ENCODE peak calls at places on chromosomes 4 and X, in ten cellular contexts. Q is AG04450, U is GM12865, M is A549, Z is bronchial epithelial cell, F is AG10803, G is upper lobe of left lung, S is tibial artery, N is fibroblast of pulmonary artery, J is vagina. W is an unnamed sample.

GRCh38 chr4:25677943-25678342 is 22.3 kb downstream of the SLC34A2 start:
- DNase-seq in M (no peak), U (no peak), Z (no peak), G (no peak), F (no peak), N (no peak), Q (no peak), J (no peak), S (no peak), W (no peak)

GRCh38 chr4:53786632-53787031 is 195.3 kb upstream of the LNX1 start:
- DNase-seq in F (peak; percentile 93), U (no peak), Q (peak; percentile 92), G (no peak), M (no peak), N (peak; percentile 76), S (no peak), J (no peak), Z (no peak), W (no peak)

GRCh38 chr4:176340871-176341685 is 21.3 kb downstream of the SPCS3 start:
- DNase-seq in U (peak; percentile 61), Q (no peak), G (no peak), S (no peak), M (no peak), F (peak; percentile 50), N (peak; percentile 78), J (no peak), Z (peak; percentile 40), W (no peak)

GRCh38 chr4:101355246-101355645 is 7.9 kb upstream of the PPP3CA start:
- DNase-seq in U (peak; percentile 62), Q (no peak), M (no peak), S (no peak), G (no peak), J (no peak), N (no peak), Z (no peak), F (no peak), W (no peak)

GRCh38 chr4:28548549-28548948 is 1687.9 kb downstream of the STIM2 start:
- DNase-seq in J (no peak), U (no peak), N (no peak), Z (no peak), Q (no peak), G (no peak), S (no peak), F (no peak), M (no peak), W (no peak)

GRCh38 chrX:15873566-15873965 is 19.0 kb upstream of the AP1S2 start:
- DNase-seq in G (no peak), M (no peak), Z (no peak), Q (no peak), F (no peak), N (no peak), J (no peak), S (no peak), U (no peak), W (no peak)

GRCh38 chr4:103996637-103997036 is 276.9 kb upstream of the TACR3 start:
- DNase-seq in J (no peak), N (peak; percentile 72), S (no peak), Z (peak; percentile 97), U (peak; percentile 32), Q (no peak), G (peak; percentile 32), F (peak; percentile 30), M (peak; percentile 18), W (no peak)

GRCh38 chr4:38275331-38275821 is 315.2 kb downstream of the PTTG2 start:
- DNase-seq in J (no peak), U (no peak), S (no peak), F (no peak), G (peak; percentile 87), M (no peak), Q (no peak), N (no peak), Z (peak; percentile 93), W (no peak)

GRCh38 chrX:41384041-41384705 is 50.2 kb downstream of the DDX3X start:
- DNase-seq in S (peak; percentile 62), Q (peak; percentile 55), U (no peak), F (peak; percentile 71), N (peak; percentile 87), Z (peak; percentile 74), G (peak; percentile 90), J (no peak), M (no peak), W (peak; percentile 48)

GRCh38 chrX:17710836-17711235 is 26.5 kb upstream of the SCML1 start:
- DNase-seq in G (no peak), J (no peak), U (no peak), Z (no peak), S (no peak), M (no peak), Q (no peak), F (peak; percentile 56), N (no peak), W (no peak)

GRCh38 chrX:23908219-23909003 is 605 bp downstream of the CXorf58 start:
- DNase-seq in Z (no peak), J (no peak), G (no peak), S (no peak), N (no peak), Q (no peak), F (no peak), M (no peak), U (peak; percentile 27), W (no peak)
- TF ChIP-seq CTCF in Z (peak; percentile 15), J (no peak), G (peak; percentile 12), S (no peak), N (peak; percentile 30), Q (peak; percentile 39), F (peak; percentile 31), M (no peak), U (peak; percentile 22), W (peak; percentile 35)

GRCh38 chr4:67700874-67701850 is at the start of gene UBA6:
- DNase-seq in M (peak; percentile 81), Q (peak; percentile 92), J (peak; percentile 95), S (peak; percentile 96), U (peak; percentile 98), F (peak; percentile 96), Z (peak; percentile 92), G (peak; percentile 98), N (peak; percentile 96), W (peak; percentile 78)

GRCh38 chr4:67704843-67705242 is 3.9 kb upstream of the UBA6 start:
- DNase-seq in F (no peak), G (no peak), N (no peak), S (no peak), Z (no peak), M (no peak), U (no peak), Q (no peak), J (no peak), W (no peak)

GRCh38 chr4:67699603-67700002 is 1.4 kb downstream of the UBA6 start:
- DNase-seq in M (no peak), Q (no peak), N (no peak), J (no peak), S (no peak), F (no peak), U (no peak), G (no peak), Z (no peak), W (no peak)

GRCh38 chr4:67700119-67700873 is 659 bp downstream of the UBA6 start:
- DNase-seq in Z (peak; percentile 66), U (peak; percentile 54), M (no peak), S (no peak), G (no peak), J (peak; percentile 85), F (peak; percentile 24), Q (no peak), N (peak; percentile 17), W (no peak)

DNA sequence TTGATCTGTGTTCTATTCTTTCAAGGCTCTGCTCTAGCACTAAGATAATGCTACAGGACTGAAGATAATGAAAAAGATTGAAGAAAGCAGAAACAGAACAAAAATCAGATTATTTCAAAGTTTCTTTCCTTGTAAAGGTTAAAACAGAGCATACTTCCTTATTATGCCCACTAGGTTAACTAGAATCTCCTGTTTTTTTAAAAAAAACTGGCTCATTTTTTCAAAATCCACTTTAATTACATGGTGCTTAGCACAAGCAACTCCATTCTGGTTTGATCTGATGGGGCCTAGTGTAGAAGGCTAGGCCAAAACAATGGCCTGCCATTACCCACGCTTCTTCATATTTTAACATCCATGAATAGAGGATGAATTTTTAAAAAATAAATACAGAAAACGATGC is 1.2 kb upstream of the UBA6 start:
- DNase-seq in U (no peak), Q (no peak), M (no peak), F (no peak), G (no peak), Z (no peak), S (no peak), N (no peak), J (no peak), W (no peak)
- H3K4me3 ChIP-seq in U (peak overlapping the region; percentile 92), Q (peak overlapping the region; percentile 78), M (peak overlapping the region; percentile 71), F (no peak overlapping the region), G (no peak overlapping the region), Z (no peak overlapping the region), S (no peak overlapping the region), N (no peak overlapping the region), J (no peak overlapping the region), W (no peak overlapping the region)

DNA sequence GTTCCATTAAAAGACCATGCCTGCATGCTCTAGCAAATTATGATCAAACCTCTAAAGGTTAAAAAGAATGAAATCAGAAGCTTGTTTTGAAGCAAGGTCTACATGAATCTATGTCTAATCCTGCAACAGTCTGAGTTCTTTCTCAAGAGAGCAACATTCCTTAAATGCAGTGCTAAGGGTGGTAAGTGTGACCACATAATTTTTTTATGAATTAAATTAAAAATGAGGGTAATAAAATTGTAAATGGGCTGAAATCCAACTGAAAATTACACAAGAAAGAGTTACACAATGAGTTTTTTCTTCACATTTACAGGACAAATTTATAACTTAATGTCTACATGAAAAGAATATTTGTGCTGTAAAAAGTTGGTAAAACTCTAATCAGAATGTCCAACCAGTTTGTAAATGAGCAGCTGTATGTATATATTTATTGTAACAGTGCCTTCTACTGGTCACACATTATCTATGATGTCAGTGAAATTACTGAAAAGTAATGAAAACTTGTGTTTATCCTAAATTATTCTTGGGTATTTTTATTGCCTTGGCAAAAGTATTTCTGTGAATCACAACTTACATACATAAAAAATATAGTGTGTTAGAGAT is 336.3 kb upstream of the PITX2 start:
- DNase-seq in S (no peak), N (peak; percentile 13), M (no peak), G (no peak), Q (no peak), Z (peak; percentile 27), U (no peak), F (peak; percentile 62), J (no peak), W (no peak)
- TF ChIP-seq CTCF in S (no peak), N (peak; percentile 22), M (peak; percentile 34), G (no peak), Q (peak; percentile 39), Z (no peak), U (peak; percentile 7), F (peak; percentile 50), J (no peak), W (peak; percentile 23)

DNA sequence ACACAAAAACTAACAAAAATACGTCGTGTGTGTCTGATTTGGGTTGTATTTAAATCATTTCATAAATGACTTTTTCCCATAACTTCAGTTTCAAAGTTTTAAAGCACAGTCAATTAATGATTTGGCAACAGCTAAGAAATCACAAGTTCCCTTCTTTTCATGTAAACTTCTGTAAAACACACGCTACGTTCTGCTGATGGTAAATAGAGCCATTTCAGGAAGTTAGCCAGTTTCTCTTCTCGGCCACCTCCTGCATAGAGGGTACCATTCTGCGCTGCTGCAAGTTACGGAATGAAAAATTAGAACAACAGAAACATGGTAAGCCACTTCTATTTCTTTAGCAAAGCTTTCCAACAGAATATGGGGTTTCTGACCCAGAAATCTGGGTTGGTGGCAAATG is at the start of gene TLR8:
- DNase-seq in G (no peak), M (no peak), U (no peak), J (no peak), F (no peak), N (no peak), Z (no peak), S (no peak), Q (no peak), W (no peak)
- H3K4me3 ChIP-seq in G (no peak within 1 kb of the TSS), M (no peak within 1 kb of the TSS), U (no peak within 1 kb of the TSS), J (no peak within 1 kb of the TSS), F (no peak within 1 kb of the TSS), N (no peak within 1 kb of the TSS), Z (no peak within 1 kb of the TSS), S (no peak within 1 kb of the TSS), Q (no peak within 1 kb of the TSS), W (no peak within 1 kb of the TSS)